ENCODE peak calls at places on chromosomes 2 and 18, in four cellular contexts. X is CD8-positive, alpha-beta T cell; W is endothelial cell; N is NCI-H2107. I is an unnamed sample.

GRCh38 chr2:67828066-67828465 is 234.7 kb downstream of the C1D start:
- DNase-seq in X (no peak), W (no peak), N (no peak), I (no peak)

GRCh38 chr18:31679133-31679731 is 5.1 kb downstream of the B4GALT6 start:
- DNase-seq in X (no peak), W (no peak), N (no peak), I (no peak)

GRCh38 chr18:31049189-31049588 is 6.6 kb upstream of the DSC3 start:
- DNase-seq in X (no peak), W (no peak), N (no peak), I (no peak)

GRCh38 chr2:109387221-109387735 is 226.5 kb downstream of the SEPTIN10 start:
- DNase-seq in X (no peak), W (no peak), N (no peak), I (no peak)

GRCh38 chr2:128027801-128028667 is at the start of gene SAP130:
- DNase-seq in X (peak; percentile 98), W (peak; percentile 97), N (peak; percentile 75), I (peak; percentile 92)

GRCh38 chr2:190468814-190469569 is 60.8 kb downstream of the MFSD6 start:
- DNase-seq in X (no peak), W (no peak), N (peak; percentile 91), I (peak; percentile 35)

GRCh38 chr2:142521492-142521891 is 356.0 kb upstream of the KYNU start:
- DNase-seq in X (no peak), W (no peak), N (no peak), I (no peak)

GRCh38 chr2:187543488-187543887 is 10.7 kb downstream of the TFPI start:
- DNase-seq in X (no peak), W (no peak), N (no peak), I (no peak)

GRCh38 chr2:67486041-67486796 is 89.1 kb downstream of the ETAA1 start:
- DNase-seq in X (no peak), W (no peak), N (no peak), I (no peak)

GRCh38 chr2:63663013-63663864 is 74.5 kb downstream of the MDH1 start:
- DNase-seq in X (no peak), W (no peak), N (no peak), I (no peak)

GRCh38 chr2:202036601-202037037 is 3.0 kb downstream of the FZD7 start:
- DNase-seq in X (no peak), W (peak; percentile 36), N (no peak), I (no peak)

GRCh38 chr18:58606236-58606635 is 22.7 kb downstream of the ALPK2 start:
- DNase-seq in X (no peak), W (no peak), N (no peak), I (no peak)

GRCh38 chr18:55839350-55839749 is 251.4 kb upstream of the TCF4 start:
- DNase-seq in X (no peak), W (no peak), N (no peak), I (no peak)

I was measured in KG1.